ENCODE peak calls at places on chromosomes 2 and 18, in seven cellular contexts. One of them, this sample, is unnamed.

GRCh38 chr2:207317358-207317984 is 151.7 kb upstream of the KLF7 start:
- DNase-seq in AML-193: no peak
- DNase-seq in GM23248: peak; percentile 76
- DNase-seq in stimulated activated CD4-positive, alpha-beta T cell treated with anti-CD3 and anti-CD28 coated beads, Interleukin-4, amount 100 ng/mL, for 1 hour: no peak
- DNase-seq in nucleus accumbens: no peak
- DNase-seq in NCI-H1436: no peak
- DNase-seq in EH: peak; percentile 65
- DNase-seq in this sample: no peak

GRCh38 chr2:217033191-217033590 is 173.3 kb upstream of the TNP1 start:
- DNase-seq in AML-193: no peak
- DNase-seq in GM23248: no peak
- DNase-seq in stimulated activated CD4-positive, alpha-beta T cell treated with anti-CD3 and anti-CD28 coated beads, Interleukin-4, amount 100 ng/mL, for 1 hour: no peak
- DNase-seq in nucleus accumbens: no peak
- DNase-seq in NCI-H1436: no peak
- DNase-seq in EH: no peak
- DNase-seq in this sample: no peak

GRCh38 chr2:132670104-132670960 is at the start of gene LYPD1:
- DNase-seq in AML-193: no peak
- DNase-seq in GM23248: peak; percentile 16
- DNase-seq in stimulated activated CD4-positive, alpha-beta T cell treated with anti-CD3 and anti-CD28 coated beads, Interleukin-4, amount 100 ng/mL, for 1 hour: no peak
- DNase-seq in nucleus accumbens: no peak
- DNase-seq in NCI-H1436: peak; percentile 27
- DNase-seq in EH: peak; percentile 48
- DNase-seq in this sample: peak; percentile 76

GRCh38 chr2:234579231-234579962 is 82.5 kb upstream of the ARL4C start:
- DNase-seq in AML-193: no peak
- DNase-seq in GM23248: peak; percentile 75
- DNase-seq in stimulated activated CD4-positive, alpha-beta T cell treated with anti-CD3 and anti-CD28 coated beads, Interleukin-4, amount 100 ng/mL, for 1 hour: no peak
- DNase-seq in nucleus accumbens: no peak
- DNase-seq in NCI-H1436: no peak
- DNase-seq in EH: peak; percentile 74
- DNase-seq in this sample: no peak

GRCh38 chr2:160425794-160426193 is 67.8 kb downstream of the RBMS1 start:
- DNase-seq in AML-193: no peak
- DNase-seq in GM23248: peak; percentile 29
- DNase-seq in stimulated activated CD4-positive, alpha-beta T cell treated with anti-CD3 and anti-CD28 coated beads, Interleukin-4, amount 100 ng/mL, for 1 hour: no peak
- DNase-seq in nucleus accumbens: no peak
- DNase-seq in NCI-H1436: no peak
- DNase-seq in EH: no peak
- DNase-seq in this sample: no peak

GRCh38 chr2:239813261-239814135 is 211.6 kb downstream of the NDUFA10 start:
- DNase-seq in AML-193: no peak
- DNase-seq in GM23248: no peak
- DNase-seq in stimulated activated CD4-positive, alpha-beta T cell treated with anti-CD3 and anti-CD28 coated beads, Interleukin-4, amount 100 ng/mL, for 1 hour: no peak
- DNase-seq in nucleus accumbens: no peak
- DNase-seq in NCI-H1436: no peak
- DNase-seq in EH: no peak
- DNase-seq in this sample: no peak

GRCh38 chr2:182020319-182021055 is 34.8 kb downstream of the PPP1R1C start:
- DNase-seq in AML-193: no peak
- DNase-seq in GM23248: peak; percentile 45
- DNase-seq in stimulated activated CD4-positive, alpha-beta T cell treated with anti-CD3 and anti-CD28 coated beads, Interleukin-4, amount 100 ng/mL, for 1 hour: no peak
- DNase-seq in nucleus accumbens: no peak
- DNase-seq in NCI-H1436: peak; percentile 78
- DNase-seq in EH: peak; percentile 57
- DNase-seq in this sample: no peak

GRCh38 chr2:241882090-241882625 is 12.6 kb downstream of the RTP5 start:
- DNase-seq in AML-193: peak; percentile 37
- DNase-seq in GM23248: peak; percentile 51
- DNase-seq in stimulated activated CD4-positive, alpha-beta T cell treated with anti-CD3 and anti-CD28 coated beads, Interleukin-4, amount 100 ng/mL, for 1 hour: peak; percentile 75
- DNase-seq in nucleus accumbens: no peak
- DNase-seq in NCI-H1436: no peak
- DNase-seq in EH: peak; percentile 58
- DNase-seq in this sample: no peak

GRCh38 chr2:9897331-9897737 is 54.1 kb downstream of the TAF1B start:
- DNase-seq in AML-193: peak; percentile 10
- DNase-seq in GM23248: peak; percentile 89
- DNase-seq in stimulated activated CD4-positive, alpha-beta T cell treated with anti-CD3 and anti-CD28 coated beads, Interleukin-4, amount 100 ng/mL, for 1 hour: peak; percentile 19
- DNase-seq in nucleus accumbens: no peak
- DNase-seq in NCI-H1436: no peak
- DNase-seq in EH: peak; percentile 94
- DNase-seq in this sample: peak; percentile 29

GRCh38 chr2:241454837-241455485 is 53.4 kb downstream of the STK25 start:
- DNase-seq in AML-193: no peak
- DNase-seq in GM23248: peak; percentile 28
- DNase-seq in stimulated activated CD4-positive, alpha-beta T cell treated with anti-CD3 and anti-CD28 coated beads, Interleukin-4, amount 100 ng/mL, for 1 hour: no peak
- DNase-seq in nucleus accumbens: no peak
- DNase-seq in NCI-H1436: no peak
- DNase-seq in EH: no peak
- DNase-seq in this sample: no peak

GRCh38 chr18:70165936-70166335 is 39.6 kb downstream of the RTTN start:
- DNase-seq in AML-193: no peak
- DNase-seq in GM23248: no peak
- DNase-seq in stimulated activated CD4-positive, alpha-beta T cell treated with anti-CD3 and anti-CD28 coated beads, Interleukin-4, amount 100 ng/mL, for 1 hour: no peak
- DNase-seq in nucleus accumbens: no peak
- DNase-seq in NCI-H1436: no peak
- DNase-seq in EH: no peak
- DNase-seq in this sample: no peak

GRCh38 chr2:174965992-174966789 is 39.0 kb downstream of the CHN1 start:
- DNase-seq in AML-193: no peak
- DNase-seq in GM23248: peak; percentile 48
- DNase-seq in stimulated activated CD4-positive, alpha-beta T cell treated with anti-CD3 and anti-CD28 coated beads, Interleukin-4, amount 100 ng/mL, for 1 hour: no peak
- DNase-seq in nucleus accumbens: no peak
- DNase-seq in NCI-H1436: no peak
- DNase-seq in EH: peak; percentile 47
- DNase-seq in this sample: peak; percentile 37

GRCh38 chr18:9631814-9632496 is 17.6 kb upstream of the PPP4R1 start:
- DNase-seq in AML-193: no peak
- DNase-seq in GM23248: peak; percentile 93
- DNase-seq in stimulated activated CD4-positive, alpha-beta T cell treated with anti-CD3 and anti-CD28 coated beads, Interleukin-4, amount 100 ng/mL, for 1 hour: no peak
- DNase-seq in nucleus accumbens: no peak
- DNase-seq in NCI-H1436: no peak
- DNase-seq in EH: peak; percentile 93
- DNase-seq in this sample: peak; percentile 43

GRCh38 chr2:209523778-209524362 is 100.0 kb downstream of the MAP2 start:
- DNase-seq in AML-193: no peak
- DNase-seq in GM23248: no peak
- DNase-seq in stimulated activated CD4-positive, alpha-beta T cell treated with anti-CD3 and anti-CD28 coated beads, Interleukin-4, amount 100 ng/mL, for 1 hour: no peak
- DNase-seq in nucleus accumbens: no peak
- DNase-seq in NCI-H1436: no peak
- DNase-seq in EH: peak; percentile 4
- DNase-seq in this sample: no peak

GRCh38 chr2:17416891-17417391 is 101.3 kb downstream of the RAD51AP2 start:
- DNase-seq in AML-193: no peak
- DNase-seq in GM23248: peak; percentile 87
- DNase-seq in stimulated activated CD4-positive, alpha-beta T cell treated with anti-CD3 and anti-CD28 coated beads, Interleukin-4, amount 100 ng/mL, for 1 hour: no peak
- DNase-seq in nucleus accumbens: no peak
- DNase-seq in NCI-H1436: no peak
- DNase-seq in EH: peak; percentile 1
- DNase-seq in this sample: no peak

GRCh38 chr2:234412726-234413125 is 84.2 kb downstream of the ARL4C start:
- DNase-seq in AML-193: no peak
- DNase-seq in GM23248: peak; percentile 91
- DNase-seq in stimulated activated CD4-positive, alpha-beta T cell treated with anti-CD3 and anti-CD28 coated beads, Interleukin-4, amount 100 ng/mL, for 1 hour: no peak
- DNase-seq in nucleus accumbens: no peak
- DNase-seq in NCI-H1436: no peak
- DNase-seq in EH: peak; percentile 39
- DNase-seq in this sample: no peak

GRCh38 chr2:161913865-161914264 is 160.2 kb downstream of the DPP4 start:
- DNase-seq in AML-193: no peak
- DNase-seq in GM23248: peak; percentile 72
- DNase-seq in stimulated activated CD4-positive, alpha-beta T cell treated with anti-CD3 and anti-CD28 coated beads, Interleukin-4, amount 100 ng/mL, for 1 hour: no peak
- DNase-seq in nucleus accumbens: no peak
- DNase-seq in NCI-H1436: no peak
- DNase-seq in EH: peak; percentile 47
- DNase-seq in this sample: peak; percentile 53

GRCh38 chr2:60998628-60999545 is 18.6 kb upstream of the PEX13 start:
- DNase-seq in AML-193: peak; percentile 67
- DNase-seq in GM23248: peak; percentile 63
- DNase-seq in stimulated activated CD4-positive, alpha-beta T cell treated with anti-CD3 and anti-CD28 coated beads, Interleukin-4, amount 100 ng/mL, for 1 hour: no peak
- DNase-seq in nucleus accumbens: no peak
- DNase-seq in NCI-H1436: peak; percentile 41
- DNase-seq in EH: peak; percentile 56
- DNase-seq in this sample: peak; percentile 54

GRCh38 chr18:44979813-44980212 is 299.1 kb downstream of the SETBP1 start:
- DNase-seq in AML-193: no peak
- DNase-seq in GM23248: no peak
- DNase-seq in stimulated activated CD4-positive, alpha-beta T cell treated with anti-CD3 and anti-CD28 coated beads, Interleukin-4, amount 100 ng/mL, for 1 hour: no peak
- DNase-seq in nucleus accumbens: no peak
- DNase-seq in NCI-H1436: no peak
- DNase-seq in EH: no peak
- DNase-seq in this sample: no peak

GRCh38 chr2:216159161-216159560 is 50.0 kb downstream of the XRCC5 start:
- DNase-seq in AML-193: no peak
- DNase-seq in GM23248: no peak
- DNase-seq in stimulated activated CD4-positive, alpha-beta T cell treated with anti-CD3 and anti-CD28 coated beads, Interleukin-4, amount 100 ng/mL, for 1 hour: no peak
- DNase-seq in nucleus accumbens: no peak
- DNase-seq in NCI-H1436: no peak
- DNase-seq in EH: peak; percentile 32
- DNase-seq in this sample: no peak

GRCh38 chr18:28766027-28766426 is 589.1 kb upstream of the CDH2 start:
- DNase-seq in AML-193: no peak
- DNase-seq in GM23248: peak; percentile 29
- DNase-seq in stimulated activated CD4-positive, alpha-beta T cell treated with anti-CD3 and anti-CD28 coated beads, Interleukin-4, amount 100 ng/mL, for 1 hour: no peak
- DNase-seq in nucleus accumbens: no peak
- DNase-seq in NCI-H1436: no peak
- DNase-seq in EH: peak; percentile 3
- DNase-seq in this sample: no peak

GRCh38 chr2:137221797-137222492 is 456.6 kb downstream of the THSD7B start:
- DNase-seq in AML-193: no peak
- DNase-seq in GM23248: peak; percentile 16
- DNase-seq in stimulated activated CD4-positive, alpha-beta T cell treated with anti-CD3 and anti-CD28 coated beads, Interleukin-4, amount 100 ng/mL, for 1 hour: no peak
- DNase-seq in nucleus accumbens: no peak
- DNase-seq in NCI-H1436: no peak
- DNase-seq in EH: no peak
- DNase-seq in this sample: no peak

GRCh38 chr2:109699646-109700045 is 85.5 kb downstream of the SOWAHC start:
- DNase-seq in AML-193: no peak
- DNase-seq in GM23248: no peak
- DNase-seq in stimulated activated CD4-positive, alpha-beta T cell treated with anti-CD3 and anti-CD28 coated beads, Interleukin-4, amount 100 ng/mL, for 1 hour: no peak
- DNase-seq in nucleus accumbens: no peak
- DNase-seq in NCI-H1436: no peak
- DNase-seq in EH: no peak
- DNase-seq in this sample: peak; percentile 78

GRCh38 chr2:45833301-45833967 is 182.0 kb downstream of the PRKCE start:
- DNase-seq in AML-193: no peak
- DNase-seq in GM23248: no peak
- DNase-seq in stimulated activated CD4-positive, alpha-beta T cell treated with anti-CD3 and anti-CD28 coated beads, Interleukin-4, amount 100 ng/mL, for 1 hour: no peak
- DNase-seq in nucleus accumbens: no peak
- DNase-seq in NCI-H1436: no peak
- DNase-seq in EH: no peak
- DNase-seq in this sample: no peak

GRCh38 chr2:51165534-51166260 is 133.8 kb upstream of the NRXN1 start:
- DNase-seq in AML-193: peak; percentile 27
- DNase-seq in GM23248: no peak
- DNase-seq in stimulated activated CD4-positive, alpha-beta T cell treated with anti-CD3 and anti-CD28 coated beads, Interleukin-4, amount 100 ng/mL, for 1 hour: no peak
- DNase-seq in nucleus accumbens: no peak
- DNase-seq in NCI-H1436: no peak
- DNase-seq in EH: no peak
- DNase-seq in this sample: peak; percentile 19

GRCh38 chr2:45172993-45173392 is 163.7 kb upstream of the SIX2 start:
- DNase-seq in AML-193: no peak
- DNase-seq in GM23248: peak; percentile 21
- DNase-seq in stimulated activated CD4-positive, alpha-beta T cell treated with anti-CD3 and anti-CD28 coated beads, Interleukin-4, amount 100 ng/mL, for 1 hour: no peak
- DNase-seq in nucleus accumbens: no peak
- DNase-seq in NCI-H1436: no peak
- DNase-seq in EH: peak; percentile 81
- DNase-seq in this sample: no peak

GRCh38 chr2:75608684-75609333 is 37.8 kb upstream of the MRPL19 start:
- DNase-seq in AML-193: no peak
- DNase-seq in GM23248: peak; percentile 75
- DNase-seq in stimulated activated CD4-positive, alpha-beta T cell treated with anti-CD3 and anti-CD28 coated beads, Interleukin-4, amount 100 ng/mL, for 1 hour: peak; percentile 54
- DNase-seq in nucleus accumbens: peak; percentile 10
- DNase-seq in NCI-H1436: peak; percentile 43
- DNase-seq in EH: peak; percentile 63
- DNase-seq in this sample: peak; percentile 73

GRCh38 chr18:79510046-79510685 is 114.4 kb downstream of the NFATC1 start:
- DNase-seq in AML-193: no peak
- DNase-seq in GM23248: no peak
- DNase-seq in stimulated activated CD4-positive, alpha-beta T cell treated with anti-CD3 and anti-CD28 coated beads, Interleukin-4, amount 100 ng/mL, for 1 hour: no peak
- DNase-seq in nucleus accumbens: no peak
- DNase-seq in NCI-H1436: no peak
- DNase-seq in EH: no peak
- DNase-seq in this sample: no peak